ENCODE peak calls at places on chromosomes 13 and 19, in seven cellular contexts. P, L, J, X, Z, B and K are unnamed samples.

GRCh38 chr13:113153810-113154748 is 4.4 kb upstream of the PROZ start:
- DNase-seq in L (peak), B (peak), P (peak), J (peak), X (peak), Z (peak), K (peak)

GRCh38 chr13:61795580-61795979 is 379.9 kb upstream of the PCDH20 start:
- DNase-seq in J (no peak), L (no peak), B (no peak), X (no peak), Z (no peak), P (no peak), K (no peak)

GRCh38 chr19:55146078-55146647 is 2.8 kb downstream of the TNNT1 start:
- DNase-seq in X (no peak), P (no peak), L (peak), Z (peak), B (no peak), J (no peak), K (peak)

GRCh38 chr19:49665301-49666119 is at the start of the genes BCL2L12 and IRF3:
- DNase-seq in J (peak), Z (peak), X (peak), P (peak), B (peak), L (peak), K (peak)

GRCh38 chr13:37602743-37603381 is 4.3 kb upstream of the POSTN start:
- DNase-seq in P (no peak), J (no peak), X (no peak), Z (peak), L (no peak), B (peak), K (no peak)

GRCh38 chr19:1266116-1266817 is 2.9 kb upstream of the CIRBP start:
- DNase-seq in B (peak), L (peak), Z (peak), J (peak), X (peak), P (peak), K (peak)

GRCh38 chr19:495440-496332 is 600 bp upstream of the MADCAM1 start:
- DNase-seq in X (no peak), B (peak), P (no peak), L (peak), Z (no peak), J (no peak), K (peak)

GRCh38 chr13:100513171-100513570 is 75.4 kb downstream of the GGACT start:
- DNase-seq in X (no peak), L (no peak), P (no peak), Z (no peak), J (no peak), B (no peak), K (no peak)

GRCh38 chr13:111908981-111909380 is 158.0 kb upstream of the SOX1 start:
- DNase-seq in B (no peak), X (no peak), P (no peak), L (no peak), Z (no peak), J (no peak), K (no peak)

GRCh38 chr13:110676511-110677204 is 29.3 kb downstream of the CARS2 start:
- DNase-seq in P (no peak), J (peak), L (no peak), Z (no peak), X (no peak), B (no peak), K (no peak)

GRCh38 chr13:42073683-42074082 is 25.2 kb downstream of the DGKH start:
- DNase-seq in X (no peak), B (no peak), Z (no peak), P (no peak), L (no peak), J (no peak), K (no peak)